ENCODE peak calls at places on chromosomes 2 and 18, in five cellular contexts. A is body of pancreas; X is Kasumi-1; K is stimulated activated CD4-positive, alpha-beta T cell treated with anti-CD3 and anti-CD28 coated beads, TNF-alpha, amount 100 ng/mL, for 1 hour; O is NCI-H345. E is an unnamed sample.

GRCh38 chr2:160566717-160567116 is 73.1 kb upstream of the RBMS1 start:
- DNase-seq in K (no peak), A (peak), O (no peak), X (peak), E (no peak)

GRCh38 chr2:75010571-75010970 is 52.1 kb downstream of the POLE4 start:
- DNase-seq in K (no peak), O (no peak), A (no peak), X (no peak), E (no peak)

GRCh38 chr2:9091819-9092218 is 88.3 kb upstream of the MBOAT2 start:
- DNase-seq in O (no peak), K (no peak), A (no peak), X (no peak), E (no peak)

GRCh38 chr18:9537638-9538037 is 62.3 kb downstream of the RALBP1 start:
- DNase-seq in O (no peak), X (no peak), A (no peak), K (no peak), E (no peak)

GRCh38 chr2:10246370-10246769 is 56.3 kb upstream of the HPCAL1 start:
- DNase-seq in K (no peak), O (no peak), X (no peak), A (no peak), E (no peak)

GRCh38 chr2:30802611-30803010 is 4.6 kb downstream of the CAPN13 start:
- DNase-seq in K (no peak), A (no peak), X (no peak), O (no peak), E (no peak)

GRCh38 chr2:219522111-219523030 is 8.1 kb downstream of the ASIC4 start:
- DNase-seq in K (no peak), X (no peak), A (no peak), O (peak), E (no peak)

GRCh38 chr2:96864343-96865091 is 5.4 kb downstream of the SEMA4C start:
- DNase-seq in X (no peak), A (no peak), K (no peak), O (no peak), E (no peak)

GRCh38 chr2:148978736-148979135 is 59.8 kb upstream of the LYPD6B start:
- DNase-seq in A (no peak), O (no peak), X (no peak), K (no peak), E (peak)

GRCh38 chr2:42238644-42239288 is 69.6 kb downstream of the EML4 start:
- DNase-seq in A (peak), O (peak), X (no peak), K (no peak), E (peak)